ENCODE peak calls at places on chromosomes 13 and 19, in eight cellular contexts. U, Q, F, O, P, G, N and I are unnamed samples.

GRCh38 chr19:44879309-44880065 is 11.6 kb upstream of the TOMM40 start:
- DNase-seq in U (no peak), Q (no peak), F (no peak), O (no peak), P (peak; percentile 30), G (no peak), N (no peak), I (no peak)

GRCh38 chr19:15812059-15812722 is 3.3 kb downstream of the OR10H1 start:
- DNase-seq in U (no peak), Q (no peak), F (no peak), O (peak; percentile 57), P (peak; percentile 15), G (no peak), N (no peak), I (no peak)

GRCh38 chr13:76425930-76426329 is 460.3 kb downstream of the KCTD12 start:
- DNase-seq in U (no peak), Q (no peak), F (no peak), O (no peak), P (peak; percentile 13), G (no peak), N (peak; percentile 5), I (no peak)

GRCh38 chr13:113110048-113110851 is 4.7 kb downstream of the F7 start:
- DNase-seq in U (no peak), Q (no peak), F (no peak), O (no peak), P (peak; percentile 89), G (no peak), N (no peak), I (no peak)

GRCh38 chr19:57406516-57407123 is 4.3 kb upstream of the ZNF17 start:
- DNase-seq in U (peak; percentile 47), Q (peak; percentile 67), F (no peak), O (peak; percentile 61), P (peak; percentile 87), G (peak; percentile 55), N (peak; percentile 56), I (peak; percentile 56)

GRCh38 chr13:45490068-45490467 is 25.3 kb downstream of the COG3 start:
- DNase-seq in U (no peak), Q (no peak), F (no peak), O (no peak), P (no peak), G (no peak), N (no peak), I (no peak)

GRCh38 chr19:21519488-21519887 is 14.1 kb downstream of the ZNF429 start:
- DNase-seq in U (no peak), Q (no peak), F (no peak), O (no peak), P (no peak), G (no peak), N (no peak), I (no peak)

GRCh38 chr13:46905249-46905648 is 8.4 kb upstream of the HTR2A start:
- DNase-seq in U (no peak), Q (no peak), F (no peak), O (no peak), P (no peak), G (no peak), N (no peak), I (no peak)

GRCh38 chr19:48661746-48662145 is 11.1 kb downstream of the NTN5 start:
- DNase-seq in U (no peak), Q (no peak), F (no peak), O (no peak), P (peak; percentile 50), G (no peak), N (no peak), I (no peak)

GRCh38 chr13:98279473-98280175 is 102.6 kb upstream of the RNF113B start:
- DNase-seq in U (no peak), Q (no peak), F (no peak), O (no peak), P (no peak), G (no peak), N (no peak), I (no peak)

GRCh38 chr19:45079911-45080469 is 930 bp downstream of the GEMIN7 start:
- DNase-seq in U (no peak), Q (peak; percentile 70), F (no peak), O (no peak), P (peak; percentile 80), G (no peak), N (no peak), I (no peak)

GRCh38 chr19:38719761-38720558 is 24.3 kb downstream of the CAPN12 start:
- DNase-seq in U (no peak), Q (no peak), F (no peak), O (peak; percentile 68), P (no peak), G (no peak), N (no peak), I (no peak)

GRCh38 chr19:38720559-38721236 is 23.6 kb downstream of the CAPN12 start:
- DNase-seq in U (no peak), Q (no peak), F (no peak), O (no peak), P (no peak), G (no peak), N (no peak), I (no peak)

GRCh38 chr19:38717051-38717450 is 27.2 kb downstream of the CAPN12 start:
- DNase-seq in U (no peak), Q (no peak), F (no peak), O (no peak), P (no peak), G (no peak), N (no peak), I (no peak)

GRCh38 chr19:38717855-38718254 is 26.4 kb downstream of the CAPN12 start:
- DNase-seq in U (no peak), Q (no peak), F (no peak), O (no peak), P (no peak), G (no peak), N (no peak), I (no peak)

DNA sequence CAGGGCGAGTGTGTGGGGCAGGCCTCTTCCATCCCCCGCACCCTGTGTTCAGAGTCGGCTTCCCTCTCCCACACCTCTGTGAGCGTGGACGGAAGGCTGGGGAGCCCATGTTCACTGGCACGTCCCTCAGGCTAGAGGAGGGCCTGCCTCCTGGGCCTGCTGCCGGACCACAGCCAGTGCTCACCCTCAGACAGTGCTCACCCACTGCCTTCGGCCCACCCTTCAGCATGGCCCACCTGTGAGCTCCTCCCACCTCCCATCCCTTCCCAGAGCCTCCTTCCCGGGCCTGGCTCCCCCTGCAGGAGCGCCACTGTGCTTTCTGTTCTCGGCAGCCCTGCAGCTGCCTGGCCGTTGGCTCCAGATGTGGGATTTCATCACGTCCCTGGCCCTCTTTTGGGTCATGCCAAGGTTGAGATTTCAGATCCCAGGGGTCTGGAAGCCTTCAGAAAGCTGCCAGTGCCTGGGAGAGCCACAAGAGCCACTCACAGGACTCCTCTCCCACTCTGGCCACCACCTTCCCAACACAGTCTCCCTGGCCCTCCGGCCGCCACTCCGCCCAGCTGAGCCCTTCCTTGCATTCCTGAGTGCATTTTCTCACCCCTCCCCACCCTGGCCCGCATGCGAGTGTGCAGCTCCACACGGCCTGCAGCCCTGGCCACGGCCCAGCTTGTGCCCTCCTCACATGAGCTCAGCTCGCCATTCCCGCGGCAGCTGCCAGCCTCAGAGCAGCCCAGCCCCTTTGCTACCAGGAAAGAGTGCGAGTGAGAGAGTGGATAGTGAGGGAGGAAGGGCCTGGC is 25.3 kb downstream of the CAPN12 start:
- DNase-seq in U (peak; percentile 50), Q (no peak), F (peak; percentile 96), O (peak; percentile 56), P (peak; percentile 96), G (peak; percentile 75), N (peak; percentile 70), I (no peak)
- TF ChIP-seq CTCF in U (no peak), Q (no peak), F (peak; percentile 58), O (no peak), P (peak; percentile 30), G (peak; percentile 59), N (peak; percentile 25), I (no peak)

GRCh38 chr13:73740681-73741080 is 393.5 kb downstream of the KLF12 start:
- DNase-seq in U (no peak), Q (no peak), F (no peak), O (no peak), P (no peak), G (no peak), N (peak; percentile 13), I (no peak)
- TF ChIP-seq CTCF in U (no peak), Q (no peak), F (no peak), O (no peak), P (no peak), G (no peak), N (no peak), I (no peak)

GRCh38 chr19:12782424-12783225 is 7.3 kb upstream of the HOOK2 start:
- DNase-seq in U (peak; percentile 88), Q (peak; percentile 84), F (peak; percentile 95), O (no peak), P (peak; percentile 97), G (peak; percentile 92), N (peak; percentile 95), I (peak; percentile 87)
- TF ChIP-seq CTCF in U (no peak), Q (no peak), F (peak; percentile 23), O (no peak), P (no peak), G (no peak), N (no peak), I (no peak)

GRCh38 chr19:3782330-3782729 is 3.9 kb downstream of the MATK start:
- DNase-seq in U (no peak), Q (no peak), F (no peak), O (no peak), P (peak; percentile 60), G (no peak), N (no peak), I (no peak)

GRCh38 chr19:3784607-3785463 is 1.3 kb downstream of the MATK start:
- DNase-seq in U (no peak), Q (no peak), F (no peak), O (no peak), P (peak; percentile 90), G (no peak), N (no peak), I (no peak)

GRCh38 chr19:3785464-3785937 is 680 bp downstream of the MATK start:
- DNase-seq in U (no peak), Q (no peak), F (no peak), O (no peak), P (no peak), G (no peak), N (no peak), I (no peak)

GRCh38 chr19:3782903-3783302 is 3.3 kb downstream of the MATK start:
- DNase-seq in U (no peak), Q (no peak), F (no peak), O (no peak), P (peak; percentile 44), G (no peak), N (no peak), I (no peak)

DNA sequence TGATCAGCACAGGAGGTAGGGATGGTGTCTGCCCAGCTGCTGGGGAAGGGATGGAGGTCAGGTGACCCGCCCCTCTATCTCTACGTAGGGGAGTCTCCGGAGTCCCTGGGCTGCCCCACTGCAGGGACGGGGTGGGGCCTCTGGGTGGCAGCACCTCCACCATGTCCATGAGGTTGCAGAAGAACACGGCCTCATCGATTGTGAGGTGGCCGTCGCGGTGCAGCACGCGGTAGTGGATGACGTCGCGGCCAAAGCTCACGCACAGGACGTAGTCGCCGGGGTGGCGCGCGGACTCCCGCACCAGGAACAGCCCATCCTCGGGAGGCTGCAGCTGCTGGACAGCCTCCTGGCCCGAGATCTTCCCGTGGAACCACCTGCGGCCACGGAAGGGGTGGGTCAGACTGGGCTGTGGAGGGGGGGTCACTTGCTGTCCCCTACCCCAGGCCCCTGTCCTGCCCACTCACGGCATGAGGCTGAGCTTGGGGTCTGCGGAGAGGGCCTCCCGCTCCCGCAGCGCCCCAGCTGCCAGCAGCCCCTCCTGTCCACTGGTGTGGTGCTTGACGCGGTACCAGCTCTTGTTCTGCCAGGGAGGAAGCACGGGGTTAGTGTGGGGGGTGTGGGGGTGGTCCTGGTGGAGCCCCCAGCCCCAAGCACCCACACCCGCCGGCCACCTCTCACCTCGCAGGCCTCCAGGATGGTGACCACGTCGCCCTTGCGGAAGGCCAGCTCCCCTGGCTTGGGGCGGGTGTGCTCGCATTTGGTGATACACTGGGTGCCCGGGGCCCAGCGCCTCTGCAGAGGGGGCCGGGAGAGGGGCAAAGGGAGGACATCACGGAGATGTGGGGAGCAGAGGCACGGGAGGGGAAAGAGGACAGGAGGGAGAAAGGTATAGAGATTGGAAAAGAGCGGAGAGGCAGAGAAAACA is 2.3 kb downstream of the MATK start:
- DNase-seq in U (no peak), Q (no peak), F (no peak), O (no peak), P (peak; percentile 72), G (no peak), N (no peak), I (peak; percentile 70)
- TF ChIP-seq CTCF in U (no peak), Q (peak; percentile 28), F (no peak), O (peak; percentile 38), P (peak; percentile 15), G (peak; percentile 49), N (no peak), I (peak; percentile 72)